ENCODE peak calls at places on chromosomes 1 and 21, in six cellular contexts. One of them, this sample, is unnamed.

GRCh38 chr1:22295396-22295795 is 152.5 kb upstream of the WNT4 start:
- DNase-seq in CD8-positive, alpha-beta memory T cell: no peak
- DNase-seq in AG04450: no peak
- DNase-seq in CD8-positive, alpha-beta T cell: no peak
- DNase-seq in fibroblast of lung: no peak
- DNase-seq in astrocyte: no peak
- DNase-seq in this sample: no peak

GRCh38 chr1:110766336-110766647 is 91.6 kb upstream of the KCNA3 start:
- DNase-seq in CD8-positive, alpha-beta memory T cell: no peak
- DNase-seq in AG04450: no peak
- DNase-seq in CD8-positive, alpha-beta T cell: no peak
- DNase-seq in fibroblast of lung: no peak
- DNase-seq in astrocyte: no peak
- DNase-seq in this sample: no peak

GRCh38 chr1:57066980-57067615 is 101.3 kb upstream of the C8B start:
- DNase-seq in CD8-positive, alpha-beta memory T cell: no peak
- DNase-seq in AG04450: no peak
- DNase-seq in CD8-positive, alpha-beta T cell: no peak
- DNase-seq in fibroblast of lung: no peak
- DNase-seq in astrocyte: no peak
- DNase-seq in this sample: no peak

GRCh38 chr21:25402134-25402957 is 204.9 kb downstream of the MRPL39 start:
- DNase-seq in CD8-positive, alpha-beta memory T cell: no peak
- DNase-seq in AG04450: no peak
- DNase-seq in CD8-positive, alpha-beta T cell: no peak
- DNase-seq in fibroblast of lung: no peak
- DNase-seq in astrocyte: no peak
- DNase-seq in this sample: no peak

GRCh38 chr1:117609471-117609911 is 3.6 kb downstream of the TENT5C start:
- DNase-seq in CD8-positive, alpha-beta memory T cell: no peak
- DNase-seq in AG04450: no peak
- DNase-seq in CD8-positive, alpha-beta T cell: no peak
- DNase-seq in fibroblast of lung: no peak
- DNase-seq in astrocyte: no peak
- DNase-seq in this sample: no peak

GRCh38 chr1:7551442-7551841 is 219.7 kb upstream of the VAMP3 start:
- DNase-seq in CD8-positive, alpha-beta memory T cell: no peak
- DNase-seq in AG04450: no peak
- DNase-seq in CD8-positive, alpha-beta T cell: no peak
- DNase-seq in fibroblast of lung: no peak
- DNase-seq in astrocyte: no peak
- DNase-seq in this sample: no peak

GRCh38 chr1:105137543-105138444 is 1388.1 kb downstream of the AMY1C start:
- DNase-seq in CD8-positive, alpha-beta memory T cell: no peak
- DNase-seq in AG04450: no peak
- DNase-seq in CD8-positive, alpha-beta T cell: no peak
- DNase-seq in fibroblast of lung: no peak
- DNase-seq in astrocyte: no peak
- DNase-seq in this sample: no peak

GRCh38 chr1:145994391-145995120 is 1.8 kb downstream of the TXNIP start:
- DNase-seq in CD8-positive, alpha-beta memory T cell: peak; percentile 56
- DNase-seq in AG04450: no peak
- DNase-seq in CD8-positive, alpha-beta T cell: peak; percentile 50
- DNase-seq in fibroblast of lung: no peak
- DNase-seq in astrocyte: no peak
- DNase-seq in this sample: no peak

GRCh38 chr21:31326478-31327247 is 17.4 kb downstream of the TIAM1 start:
- DNase-seq in CD8-positive, alpha-beta memory T cell: no peak
- DNase-seq in AG04450: no peak
- DNase-seq in CD8-positive, alpha-beta T cell: peak; percentile 29
- DNase-seq in fibroblast of lung: no peak
- DNase-seq in astrocyte: peak; percentile 45
- DNase-seq in this sample: peak; percentile 14

GRCh38 chr1:15031251-15031930 is 122.2 kb upstream of the TMEM51 start:
- DNase-seq in CD8-positive, alpha-beta memory T cell: no peak
- DNase-seq in AG04450: no peak
- DNase-seq in CD8-positive, alpha-beta T cell: no peak
- DNase-seq in fibroblast of lung: no peak
- DNase-seq in astrocyte: peak; percentile 63
- DNase-seq in this sample: no peak

GRCh38 chr1:217482356-217483102 is 148.4 kb downstream of the GPATCH2 start:
- DNase-seq in CD8-positive, alpha-beta memory T cell: no peak
- DNase-seq in AG04450: peak; percentile 53
- DNase-seq in CD8-positive, alpha-beta T cell: no peak
- DNase-seq in fibroblast of lung: peak; percentile 69
- DNase-seq in astrocyte: peak; percentile 97
- DNase-seq in this sample: no peak

GRCh38 chr1:58816747-58817221 is 32.9 kb upstream of the JUN start:
- DNase-seq in CD8-positive, alpha-beta memory T cell: no peak
- DNase-seq in AG04450: no peak
- DNase-seq in CD8-positive, alpha-beta T cell: no peak
- DNase-seq in fibroblast of lung: peak; percentile 41
- DNase-seq in astrocyte: no peak
- DNase-seq in this sample: no peak

GRCh38 chr1:61131248-61131647 is 48.9 kb downstream of the NFIA start:
- DNase-seq in CD8-positive, alpha-beta memory T cell: no peak
- DNase-seq in AG04450: no peak
- DNase-seq in CD8-positive, alpha-beta T cell: no peak
- DNase-seq in fibroblast of lung: no peak
- DNase-seq in astrocyte: no peak
- DNase-seq in this sample: no peak

GRCh38 chr1:211951856-211952255 is 83.5 kb downstream of the INTS7 start:
- DNase-seq in CD8-positive, alpha-beta memory T cell: no peak
- DNase-seq in AG04450: peak; percentile 7
- DNase-seq in CD8-positive, alpha-beta T cell: no peak
- DNase-seq in fibroblast of lung: peak; percentile 11
- DNase-seq in astrocyte: peak; percentile 56
- DNase-seq in this sample: no peak

GRCh38 chr1:55639051-55639450 is 423.9 kb upstream of the USP24 start:
- DNase-seq in CD8-positive, alpha-beta memory T cell: no peak
- DNase-seq in AG04450: no peak
- DNase-seq in CD8-positive, alpha-beta T cell: no peak
- DNase-seq in fibroblast of lung: no peak
- DNase-seq in astrocyte: no peak
- DNase-seq in this sample: no peak

GRCh38 chr1:157968503-157968902 is 24.9 kb upstream of the KIRREL1 start:
- DNase-seq in CD8-positive, alpha-beta memory T cell: no peak
- DNase-seq in AG04450: peak; percentile 60
- DNase-seq in CD8-positive, alpha-beta T cell: no peak
- DNase-seq in fibroblast of lung: peak; percentile 89
- DNase-seq in astrocyte: peak; percentile 77
- DNase-seq in this sample: no peak

GRCh38 chr1:80417651-80418050 is 1383.1 kb upstream of the ADGRL2 start:
- DNase-seq in CD8-positive, alpha-beta memory T cell: no peak
- DNase-seq in AG04450: peak; percentile 3
- DNase-seq in CD8-positive, alpha-beta T cell: no peak
- DNase-seq in fibroblast of lung: peak; percentile 19
- DNase-seq in astrocyte: peak; percentile 70
- DNase-seq in this sample: no peak

GRCh38 chr1:81920245-81920740 is 119.6 kb downstream of the ADGRL2 start:
- DNase-seq in CD8-positive, alpha-beta memory T cell: no peak
- DNase-seq in AG04450: peak; percentile 38
- DNase-seq in CD8-positive, alpha-beta T cell: no peak
- DNase-seq in fibroblast of lung: peak; percentile 78
- DNase-seq in astrocyte: peak; percentile 67
- DNase-seq in this sample: no peak

GRCh38 chr1:187870567-187870966 is 1041.8 kb downstream of the PLA2G4A start:
- DNase-seq in CD8-positive, alpha-beta memory T cell: no peak
- DNase-seq in AG04450: no peak
- DNase-seq in CD8-positive, alpha-beta T cell: no peak
- DNase-seq in fibroblast of lung: no peak
- DNase-seq in astrocyte: no peak
- DNase-seq in this sample: no peak
- H3K4me3 ChIP-seq in CD8-positive, alpha-beta memory T cell: no peak overlapping the region
- H3K4me3 ChIP-seq in AG04450: no peak overlapping the region
- H3K4me3 ChIP-seq in CD8-positive, alpha-beta T cell: no peak overlapping the region
- H3K4me3 ChIP-seq in fibroblast of lung: no peak overlapping the region
- H3K4me3 ChIP-seq in astrocyte: no peak overlapping the region
- H3K4me3 ChIP-seq in this sample: no peak overlapping the region

GRCh38 chr1:185860316-185860715 is 126.1 kb downstream of the HMCN1 start:
- DNase-seq in CD8-positive, alpha-beta memory T cell: no peak
- DNase-seq in AG04450: no peak
- DNase-seq in CD8-positive, alpha-beta T cell: no peak
- DNase-seq in fibroblast of lung: peak; percentile 38
- DNase-seq in astrocyte: peak; percentile 50
- DNase-seq in this sample: no peak

GRCh38 chr1:185853739-185854138 is 119.5 kb downstream of the HMCN1 start:
- DNase-seq in CD8-positive, alpha-beta memory T cell: no peak
- DNase-seq in AG04450: peak; percentile 66
- DNase-seq in CD8-positive, alpha-beta T cell: no peak
- DNase-seq in fibroblast of lung: peak; percentile 79
- DNase-seq in astrocyte: peak; percentile 86
- DNase-seq in this sample: no peak

GRCh38 chr1:185860876-185861275 is 126.7 kb downstream of the HMCN1 start:
- DNase-seq in CD8-positive, alpha-beta memory T cell: no peak
- DNase-seq in AG04450: no peak
- DNase-seq in CD8-positive, alpha-beta T cell: no peak
- DNase-seq in fibroblast of lung: no peak
- DNase-seq in astrocyte: peak; percentile 50
- DNase-seq in this sample: no peak

GRCh38 chr1:185856482-185856881 is 122.3 kb downstream of the HMCN1 start:
- DNase-seq in CD8-positive, alpha-beta memory T cell: no peak
- DNase-seq in AG04450: no peak
- DNase-seq in CD8-positive, alpha-beta T cell: no peak
- DNase-seq in fibroblast of lung: no peak
- DNase-seq in astrocyte: no peak
- DNase-seq in this sample: no peak

GRCh38 chr1:185857447-185857846 is 123.3 kb downstream of the HMCN1 start:
- DNase-seq in CD8-positive, alpha-beta memory T cell: no peak
- DNase-seq in AG04450: no peak
- DNase-seq in CD8-positive, alpha-beta T cell: no peak
- DNase-seq in fibroblast of lung: no peak
- DNase-seq in astrocyte: no peak
- DNase-seq in this sample: no peak
- H3K27ac ChIP-seq in CD8-positive, alpha-beta memory T cell: no peak overlapping the region
- H3K27ac ChIP-seq in AG04450: no peak overlapping the region
- H3K27ac ChIP-seq in CD8-positive, alpha-beta T cell: no peak overlapping the region
- H3K27ac ChIP-seq in fibroblast of lung: no peak overlapping the region
- H3K27ac ChIP-seq in astrocyte: no peak overlapping the region
- H3K27ac ChIP-seq in this sample: no peak overlapping the region

GRCh38 chr1:221987860-221988520 is 246.1 kb upstream of the DUSP10 start:
- DNase-seq in CD8-positive, alpha-beta memory T cell: no peak
- DNase-seq in AG04450: peak; percentile 73
- DNase-seq in CD8-positive, alpha-beta T cell: no peak
- DNase-seq in fibroblast of lung: peak; percentile 83
- DNase-seq in astrocyte: peak; percentile 90
- DNase-seq in this sample: no peak

GRCh38 chr1:221988829-221989228 is 246.9 kb upstream of the DUSP10 start:
- DNase-seq in CD8-positive, alpha-beta memory T cell: no peak
- DNase-seq in AG04450: no peak
- DNase-seq in CD8-positive, alpha-beta T cell: no peak
- DNase-seq in fibroblast of lung: no peak
- DNase-seq in astrocyte: no peak
- DNase-seq in this sample: no peak

GRCh38 chr1:221979461-221980032 is 237.7 kb upstream of the DUSP10 start:
- DNase-seq in CD8-positive, alpha-beta memory T cell: no peak
- DNase-seq in AG04450: no peak
- DNase-seq in CD8-positive, alpha-beta T cell: no peak
- DNase-seq in fibroblast of lung: no peak
- DNase-seq in astrocyte: no peak
- DNase-seq in this sample: no peak

GRCh38 chr1:221983444-221983843 is 241.6 kb upstream of the DUSP10 start:
- DNase-seq in CD8-positive, alpha-beta memory T cell: no peak
- DNase-seq in AG04450: no peak
- DNase-seq in CD8-positive, alpha-beta T cell: no peak
- DNase-seq in fibroblast of lung: no peak
- DNase-seq in astrocyte: no peak
- DNase-seq in this sample: no peak
- H3K4me3 ChIP-seq in CD8-positive, alpha-beta memory T cell: no peak overlapping the region
- H3K4me3 ChIP-seq in AG04450: no peak overlapping the region
- H3K4me3 ChIP-seq in CD8-positive, alpha-beta T cell: no peak overlapping the region
- H3K4me3 ChIP-seq in fibroblast of lung: no peak overlapping the region
- H3K4me3 ChIP-seq in astrocyte: no peak overlapping the region
- H3K4me3 ChIP-seq in this sample: no peak overlapping the region

GRCh38 chr1:233112184-233113008 is 162.0 kb downstream of the NTPCR start:
- DNase-seq in CD8-positive, alpha-beta memory T cell: no peak
- DNase-seq in AG04450: no peak
- DNase-seq in CD8-positive, alpha-beta T cell: no peak
- DNase-seq in fibroblast of lung: no peak
- DNase-seq in astrocyte: peak; percentile 49
- DNase-seq in this sample: no peak
- H3K27ac ChIP-seq in CD8-positive, alpha-beta memory T cell: no peak overlapping the region
- H3K27ac ChIP-seq in AG04450: peak overlapping the region; percentile 99
- H3K27ac ChIP-seq in CD8-positive, alpha-beta T cell: no peak overlapping the region
- H3K27ac ChIP-seq in fibroblast of lung: peak overlapping the region; percentile 73
- H3K27ac ChIP-seq in astrocyte: peak overlapping the region; percentile 98
- H3K27ac ChIP-seq in this sample: no peak overlapping the region

GRCh38 chr1:118985611-118986290 is 2.4 kb downstream of the TBX15 start:
- DNase-seq in CD8-positive, alpha-beta memory T cell: no peak
- DNase-seq in AG04450: no peak
- DNase-seq in CD8-positive, alpha-beta T cell: no peak
- DNase-seq in fibroblast of lung: no peak
- DNase-seq in astrocyte: no peak
- DNase-seq in this sample: no peak
- H3K4me3 ChIP-seq in CD8-positive, alpha-beta memory T cell: no peak overlapping the region
- H3K4me3 ChIP-seq in AG04450: no peak overlapping the region
- H3K4me3 ChIP-seq in CD8-positive, alpha-beta T cell: no peak overlapping the region
- H3K4me3 ChIP-seq in fibroblast of lung: no peak overlapping the region
- H3K4me3 ChIP-seq in astrocyte: peak overlapping the region; percentile 58
- H3K4me3 ChIP-seq in this sample: no peak overlapping the region

This sample was measured in CD4-positive, CD25-positive, alpha-beta regulatory T cell.